ENCODE peak calls at places on chromosomes 16 and 17, in five cellular contexts. One of them, this sample, is unnamed. For H3K9me3, the result is how much of the 10 kb centered on the place peaks cover.

GRCh38 chr17:10292057-10292931 is 80.5 kb downstream of the MYH13 start:
- DNase-seq in neuronal stem cell: no peak
- DNase-seq in H9: no peak
- DNase-seq in heart right ventricle: peak
- DNase-seq in OCI-LY7: no peak
- DNase-seq in this sample: no peak

GRCh38 chr17:77963441-77963840 is 4.9 kb downstream of the TNRC6C start:
- DNase-seq in neuronal stem cell: peak
- DNase-seq in H9: no peak
- DNase-seq in heart right ventricle: peak
- DNase-seq in OCI-LY7: no peak
- DNase-seq in this sample: peak

GRCh38 chr17:62703269-62703775 is 75.9 kb downstream of the MRC2 start:
- DNase-seq in neuronal stem cell: no peak
- DNase-seq in H9: no peak
- DNase-seq in heart right ventricle: no peak
- DNase-seq in OCI-LY7: no peak
- DNase-seq in this sample: no peak

GRCh38 chr16:89827383-89828198 is 684 bp upstream of the SPIRE2 start:
- DNase-seq in neuronal stem cell: peak
- DNase-seq in H9: peak
- DNase-seq in heart right ventricle: peak
- DNase-seq in OCI-LY7: no peak
- DNase-seq in this sample: no peak

GRCh38 chr17:41915566-41915965 is 3.2 kb downstream of the ACLY start:
- DNase-seq in neuronal stem cell: no peak
- DNase-seq in H9: no peak
- DNase-seq in heart right ventricle: no peak
- DNase-seq in OCI-LY7: no peak
- DNase-seq in this sample: no peak

GRCh38 chr16:4272114-4272954 is 489 bp downstream of the TFAP4 start:
- DNase-seq in neuronal stem cell: peak
- DNase-seq in H9: peak
- DNase-seq in heart right ventricle: peak
- DNase-seq in OCI-LY7: peak
- DNase-seq in this sample: peak

GRCh38 chr17:64739316-64740058 is 77.4 kb upstream of the SMURF2 start:
- DNase-seq in neuronal stem cell: no peak
- DNase-seq in H9: peak
- DNase-seq in heart right ventricle: no peak
- DNase-seq in OCI-LY7: no peak
- DNase-seq in this sample: no peak

GRCh38 chr17:79042421-79043190 is 18.6 kb downstream of the C1QTNF1 start:
- DNase-seq in neuronal stem cell: no peak
- DNase-seq in H9: peak
- DNase-seq in heart right ventricle: peak
- DNase-seq in OCI-LY7: peak
- DNase-seq in this sample: peak

GRCh38 chr17:5701371-5701770 is 117.1 kb upstream of the NLRP1 start:
- DNase-seq in neuronal stem cell: no peak
- DNase-seq in H9: no peak
- DNase-seq in heart right ventricle: no peak
- DNase-seq in OCI-LY7: no peak
- DNase-seq in this sample: no peak
- H3K27ac ChIP-seq in neuronal stem cell: no peak
- H3K27ac ChIP-seq in H9: no peak
- H3K27ac ChIP-seq in heart right ventricle: no peak
- H3K27ac ChIP-seq in OCI-LY7: no peak
- H3K27ac ChIP-seq in this sample: no peak

GRCh38 chr17:61619953-61620352 is 28.9 kb upstream of the NACA2 start:
- DNase-seq in neuronal stem cell: no peak
- DNase-seq in H9: no peak
- DNase-seq in heart right ventricle: no peak
- DNase-seq in OCI-LY7: no peak
- DNase-seq in this sample: no peak

GRCh38 chr17:61617261-61617660 is 26.2 kb upstream of the NACA2 start:
- DNase-seq in neuronal stem cell: no peak
- DNase-seq in H9: no peak
- DNase-seq in heart right ventricle: no peak
- DNase-seq in OCI-LY7: no peak
- DNase-seq in this sample: no peak

GRCh38 chr17:61621317-61621716 is 30.3 kb upstream of the NACA2 start:
- DNase-seq in neuronal stem cell: no peak
- DNase-seq in H9: no peak
- DNase-seq in heart right ventricle: no peak
- DNase-seq in OCI-LY7: no peak
- DNase-seq in this sample: no peak

GRCh38 chr17:61618950-61619349 is 27.9 kb upstream of the NACA2 start:
- DNase-seq in neuronal stem cell: no peak
- DNase-seq in H9: no peak
- DNase-seq in heart right ventricle: no peak
- DNase-seq in OCI-LY7: no peak
- DNase-seq in this sample: no peak

DNA sequence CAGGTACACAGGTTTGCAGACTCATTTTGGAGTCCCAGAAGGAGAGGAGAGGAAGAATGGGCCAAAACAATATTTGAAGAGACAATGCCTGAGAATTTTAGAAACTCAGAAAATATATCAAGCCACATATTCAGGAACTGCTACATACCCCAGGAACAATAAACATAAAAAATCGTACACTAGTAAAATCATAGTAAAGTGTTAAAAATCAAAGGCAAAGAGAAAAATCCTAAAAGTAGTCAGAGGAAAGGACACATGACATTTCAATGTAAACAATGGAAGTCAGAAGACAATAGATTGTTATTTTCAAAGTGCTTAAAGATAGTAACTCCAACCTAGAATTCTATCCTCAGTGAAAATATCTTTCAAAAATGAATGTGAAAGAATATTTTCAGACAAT is 28.5 kb upstream of the NACA2 start:
- DNase-seq in neuronal stem cell: no peak
- DNase-seq in H9: no peak
- DNase-seq in heart right ventricle: no peak
- DNase-seq in OCI-LY7: peak
- DNase-seq in this sample: no peak
- H3K9me3 ChIP-seq in neuronal stem cell: under half
- H3K9me3 ChIP-seq in H9: under half
- H3K9me3 ChIP-seq in heart right ventricle: under half
- H3K9me3 ChIP-seq in OCI-LY7: under half
- H3K9me3 ChIP-seq in this sample: under half

DNA sequence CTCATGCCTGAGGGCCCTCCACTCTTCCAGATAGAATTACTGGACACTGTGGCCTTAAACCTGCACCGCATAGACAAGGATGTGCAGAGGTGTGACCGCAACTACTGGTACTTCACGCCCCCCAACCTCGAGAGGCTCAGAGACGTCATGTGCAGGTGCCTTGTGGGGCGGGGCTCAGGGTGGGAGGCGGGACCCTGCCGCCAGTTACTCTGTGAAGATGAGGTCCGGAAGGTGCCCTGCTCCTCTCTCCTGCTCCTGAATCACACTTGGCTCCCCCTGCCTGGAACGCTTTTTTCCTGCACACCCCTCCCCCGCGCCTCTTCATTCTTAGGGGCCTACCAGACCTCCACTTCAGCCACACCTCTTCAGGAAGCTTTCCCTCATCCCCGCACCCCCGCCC is 24.8 kb downstream of the MNT start:
- DNase-seq in neuronal stem cell: no peak
- DNase-seq in H9: no peak
- DNase-seq in heart right ventricle: no peak
- DNase-seq in OCI-LY7: no peak
- DNase-seq in this sample: no peak
- H3K27ac ChIP-seq in neuronal stem cell: no peak
- H3K27ac ChIP-seq in H9: no peak
- H3K27ac ChIP-seq in heart right ventricle: no peak
- H3K27ac ChIP-seq in OCI-LY7: no peak
- H3K27ac ChIP-seq in this sample: no peak

DNA sequence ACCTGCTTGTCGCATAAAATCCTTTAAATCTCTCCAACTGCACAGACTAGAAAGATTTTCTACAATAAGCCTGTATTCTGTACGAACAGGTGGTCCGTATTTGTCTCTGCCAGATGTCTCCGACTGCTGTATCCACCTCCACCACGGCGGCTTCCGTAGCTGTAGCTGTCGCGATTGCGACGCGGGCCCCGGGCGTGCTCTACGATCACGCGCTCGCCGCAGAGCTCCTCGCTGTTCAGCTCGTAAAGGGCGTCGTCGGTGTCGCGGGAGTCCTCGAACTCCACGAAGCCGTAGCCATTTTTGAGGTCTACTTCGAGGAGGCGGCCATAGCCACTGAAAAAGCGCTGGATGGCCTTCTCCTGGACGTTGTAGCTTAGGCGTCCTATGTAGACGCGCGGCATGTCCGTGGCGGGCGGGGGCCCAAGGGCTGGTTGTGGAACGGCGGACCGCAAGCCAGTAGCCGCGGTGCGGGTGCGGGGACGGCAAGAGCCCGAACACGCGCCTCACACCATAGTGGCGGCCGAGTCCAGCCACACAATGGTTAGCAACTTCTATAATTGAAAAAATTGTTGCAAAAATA is 36.1 kb downstream of the ZNF624 start:
- DNase-seq in neuronal stem cell: no peak
- DNase-seq in H9: no peak
- DNase-seq in heart right ventricle: no peak
- DNase-seq in OCI-LY7: no peak
- DNase-seq in this sample: no peak
- H3K9me3 ChIP-seq in neuronal stem cell: half or more
- H3K9me3 ChIP-seq in H9: under half
- H3K9me3 ChIP-seq in heart right ventricle: half or more
- H3K9me3 ChIP-seq in OCI-LY7: under half
- H3K9me3 ChIP-seq in this sample: under half

DNA sequence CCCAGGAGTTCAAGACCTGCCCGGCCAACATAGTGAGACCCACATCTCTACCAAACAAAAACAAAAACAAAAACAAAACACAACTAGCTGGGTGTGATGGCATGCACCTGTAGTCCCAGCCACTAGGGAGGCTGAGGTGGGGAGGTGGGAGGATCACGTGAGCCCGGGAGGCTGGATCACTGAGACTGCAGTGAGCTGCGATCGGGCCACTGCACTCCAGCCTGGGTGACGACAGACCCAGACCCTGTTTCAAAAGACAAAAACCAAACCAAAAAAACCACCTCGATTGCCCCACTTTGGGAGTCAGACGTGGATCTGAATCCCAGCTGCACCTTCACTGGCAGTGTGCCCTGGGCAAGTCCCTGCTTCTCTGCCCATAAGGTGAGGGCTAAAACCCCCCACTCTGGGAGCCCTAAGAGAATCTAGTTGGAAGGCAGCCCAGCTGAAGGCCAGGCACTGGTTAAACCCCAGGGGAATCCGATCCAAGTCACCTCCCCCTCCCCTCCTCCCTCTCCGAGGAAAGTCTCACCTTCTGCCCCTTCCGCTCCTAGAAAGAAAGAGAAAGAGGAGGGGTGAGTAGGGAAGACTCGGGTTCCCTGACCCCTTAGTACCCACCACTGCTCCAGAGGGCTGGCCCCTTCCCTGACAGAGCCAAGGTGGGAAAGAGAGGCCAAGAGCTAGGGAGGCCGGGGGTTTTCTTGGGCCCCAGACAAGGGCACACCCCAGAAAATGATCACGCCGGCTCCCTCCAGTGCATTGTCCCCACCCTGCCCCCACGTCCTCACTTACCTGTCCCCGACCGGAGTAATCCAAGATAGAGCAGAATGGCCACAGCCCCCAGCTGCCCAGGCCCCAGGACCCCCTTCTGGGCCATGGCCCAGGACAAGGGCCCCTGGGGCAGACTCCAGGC is 647 bp downstream of the PRSS8 start:
- DNase-seq in neuronal stem cell: no peak
- DNase-seq in H9: peak
- DNase-seq in heart right ventricle: no peak
- DNase-seq in OCI-LY7: no peak
- DNase-seq in this sample: no peak
- H3K27ac ChIP-seq in neuronal stem cell: no peak
- H3K27ac ChIP-seq in H9: no peak
- H3K27ac ChIP-seq in heart right ventricle: no peak
- H3K27ac ChIP-seq in OCI-LY7: no peak
- H3K27ac ChIP-seq in this sample: no peak

GRCh38 chr17:4017377-4017776 is 53.1 kb upstream of the ATP2A3 start:
- DNase-seq in neuronal stem cell: no peak
- DNase-seq in H9: no peak
- DNase-seq in heart right ventricle: no peak
- DNase-seq in OCI-LY7: no peak
- DNase-seq in this sample: no peak
- H3K9me3 ChIP-seq in neuronal stem cell: under half
- H3K9me3 ChIP-seq in H9: under half
- H3K9me3 ChIP-seq in heart right ventricle: under half
- H3K9me3 ChIP-seq in OCI-LY7: under half
- H3K9me3 ChIP-seq in this sample: under half

DNA sequence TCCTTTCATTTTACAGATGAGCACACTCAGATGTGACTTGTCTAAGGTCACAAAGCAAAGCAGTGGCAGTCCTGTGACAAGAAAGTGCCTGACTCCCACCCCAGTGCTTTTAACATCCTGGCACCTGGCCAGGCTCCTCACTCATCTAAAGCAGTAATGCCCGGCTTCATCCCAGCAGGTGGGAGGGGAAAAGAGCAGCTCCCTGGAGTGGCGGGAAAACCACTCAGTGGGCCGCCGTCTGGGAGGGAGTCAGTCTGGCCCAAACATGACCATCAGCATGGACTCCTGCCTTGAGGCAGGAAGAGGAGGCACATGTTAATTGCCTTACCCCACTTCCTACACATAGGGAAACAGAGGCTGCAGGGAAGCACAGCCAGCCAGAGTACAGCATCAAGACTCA is 2.6 kb downstream of the PCGF2 start:
- DNase-seq in neuronal stem cell: no peak
- DNase-seq in H9: no peak
- DNase-seq in heart right ventricle: no peak
- DNase-seq in OCI-LY7: peak
- DNase-seq in this sample: no peak
- H3K27ac ChIP-seq in neuronal stem cell: no peak
- H3K27ac ChIP-seq in H9: no peak
- H3K27ac ChIP-seq in heart right ventricle: peak
- H3K27ac ChIP-seq in OCI-LY7: peak
- H3K27ac ChIP-seq in this sample: no peak

DNA sequence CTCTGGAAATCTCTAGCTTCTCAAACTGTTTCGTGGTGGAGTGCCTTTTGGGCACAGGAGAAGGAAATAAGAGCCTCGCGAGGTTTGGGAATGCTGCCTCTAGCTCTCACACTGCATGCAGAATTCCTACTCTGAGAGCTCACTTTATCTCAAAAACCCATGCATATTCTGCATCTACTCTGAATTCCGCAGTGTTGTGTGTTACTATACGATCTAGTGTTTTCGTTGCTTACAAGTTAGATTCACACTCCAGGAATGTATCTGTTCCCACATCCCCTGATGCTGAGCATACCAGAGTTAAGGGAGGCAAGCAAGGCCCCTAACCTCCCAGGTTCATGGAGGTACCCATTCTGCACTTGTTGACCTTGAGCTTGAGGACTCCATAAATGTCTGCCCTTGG is 462.7 kb downstream of the WWOX start:
- DNase-seq in neuronal stem cell: no peak
- DNase-seq in H9: no peak
- DNase-seq in heart right ventricle: no peak
- DNase-seq in OCI-LY7: no peak
- DNase-seq in this sample: no peak
- H3K9me3 ChIP-seq in neuronal stem cell: under half
- H3K9me3 ChIP-seq in H9: under half
- H3K9me3 ChIP-seq in heart right ventricle: under half
- H3K9me3 ChIP-seq in OCI-LY7: under half
- H3K9me3 ChIP-seq in this sample: under half